ENCODE peak calls at places on chromosomes 7 and 10, in four cellular contexts. F is H9, Y is IMR-90, M is mesendoderm. C is an unnamed sample.
A peak's percentile ranks its signal among the peaks of the same experiment; 100 is the strongest.

GRCh38 chr7:98599886-98600285 is 17.2 kb upstream of the NPTX2 start:
- DNase-seq in F (no peak), Y (no peak), M (no peak), C (no peak)

GRCh38 chr7:1430056-1430845 is 29.0 kb downstream of the MICALL2 start:
- DNase-seq in F (no peak), Y (no peak), M (no peak), C (no peak)

GRCh38 chr10:79266092-79266491 is 81.2 kb upstream of the PPIF start:
- DNase-seq in F (no peak), Y (no peak), M (no peak), C (no peak)

GRCh38 chr10:132965411-132966057 is 23.2 kb upstream of the CFAP46 start:
- DNase-seq in F (no peak), Y (no peak), M (peak; percentile 7), C (no peak)

GRCh38 chr10:61903184-61903990 is 1.9 kb downstream of the ARID5B start:
- DNase-seq in F (peak; percentile 61), Y (peak; percentile 55), M (peak; percentile 81), C (peak; percentile 80)

GRCh38 chr7:106110885-106111670 is 1.0 kb downstream of the SYPL1 start:
- DNase-seq in F (no peak), Y (no peak), M (no peak), C (peak; percentile 69)

GRCh38 chr7:114026486-114027089 is 107.8 kb upstream of the PPP1R3A start:
- DNase-seq in F (no peak), Y (peak; percentile 52), M (peak; percentile 58), C (peak; percentile 58)

GRCh38 chr7:122055072-122055471 is 89.0 kb downstream of the AASS start:
- DNase-seq in F (no peak), Y (no peak), M (no peak), C (no peak)

GRCh38 chr7:126041472-126041871 is 1111.8 kb upstream of the POT1 start:
- DNase-seq in F (peak; percentile 47), Y (no peak), M (no peak), C (no peak)

GRCh38 chr7:3597243-3597642 is 296.2 kb downstream of the SDK1 start:
- DNase-seq in F (no peak), Y (no peak), M (no peak), C (no peak)

GRCh38 chr10:101840102-101840684 is 3.4 kb downstream of the KCNIP2 start:
- DNase-seq in F (peak; percentile 70), Y (no peak), M (peak; percentile 60), C (peak; percentile 15)

GRCh38 chr7:101898019-101898575 is 80.7 kb downstream of the CUX1 start:
- DNase-seq in F (no peak), Y (no peak), M (no peak), C (no peak)

GRCh38 chr10:99711129-99711719 is 20.7 kb downstream of the COX15 start:
- DNase-seq in F (no peak), Y (peak; percentile 80), M (peak; percentile 59), C (peak; percentile 65)

GRCh38 chr7:18535811-18536413 is 40.4 kb downstream of the HDAC9 start:
- DNase-seq in F (no peak), Y (no peak), M (no peak), C (no peak)

GRCh38 chr10:34814228-34815173 is 595 bp downstream of the PARD3 start:
- DNase-seq in F (peak; percentile 73), Y (peak; percentile 27), M (peak; percentile 72), C (peak; percentile 59)

GRCh38 chr10:46220872-46221538 is 65.8 kb upstream of the ANTXRL start:
- DNase-seq in F (peak; percentile 30), Y (no peak), M (peak; percentile 44), C (peak; percentile 10)

GRCh38 chr7:14158111-14158510 is 168.6 kb upstream of the ETV1 start:
- DNase-seq in F (no peak), Y (no peak), M (no peak), C (no peak)

GRCh38 chr10:123136221-123136805 is 543 bp downstream of the HMX3 start:
- DNase-seq in F (no peak), Y (no peak), M (no peak), C (no peak)

GRCh38 chr10:43809211-43809930 is 160.7 kb upstream of the ZNF32 start:
- DNase-seq in F (no peak), Y (peak; percentile 93), M (no peak), C (peak; percentile 86)

GRCh38 chr7:44765579-44766415 is 17.1 kb downstream of the ZMIZ2 start:
- DNase-seq in F (no peak), Y (no peak), M (no peak), C (no peak)

GRCh38 chr7:20797174-20798080 is 10.7 kb upstream of the SP8 start:
- DNase-seq in F (no peak), Y (no peak), M (peak; percentile 84), C (no peak)

GRCh38 chr7:127658979-127659378 is 7.0 kb downstream of the SND1 start:
- DNase-seq in F (no peak), Y (no peak), M (no peak), C (no peak)

GRCh38 chr10:52782554-52782953 is 10.0 kb upstream of the MBL2 start:
- DNase-seq in F (no peak), Y (no peak), M (no peak), C (no peak)

GRCh38 chr7:76310102-76310957 is 7.9 kb downstream of the HSPB1 start:
- DNase-seq in F (no peak), Y (no peak), M (no peak), C (no peak)

GRCh38 chr7:32941996-32942782 is 15.1 kb upstream of the FKBP9 start:
- DNase-seq in F (peak; percentile 45), Y (peak; percentile 32), M (peak; percentile 55), C (peak; percentile 63)

GRCh38 chr7:74256446-74257408 is 2.5 kb upstream of the RFC2 start:
- DNase-seq in F (no peak), Y (peak; percentile 59), M (no peak), C (peak; percentile 91)

GRCh38 chr10:106615081-106615480 is 549.4 kb downstream of the SORCS1 start:
- DNase-seq in F (no peak), Y (peak; percentile 83), M (peak; percentile 96), C (peak; percentile 28)

DNA sequence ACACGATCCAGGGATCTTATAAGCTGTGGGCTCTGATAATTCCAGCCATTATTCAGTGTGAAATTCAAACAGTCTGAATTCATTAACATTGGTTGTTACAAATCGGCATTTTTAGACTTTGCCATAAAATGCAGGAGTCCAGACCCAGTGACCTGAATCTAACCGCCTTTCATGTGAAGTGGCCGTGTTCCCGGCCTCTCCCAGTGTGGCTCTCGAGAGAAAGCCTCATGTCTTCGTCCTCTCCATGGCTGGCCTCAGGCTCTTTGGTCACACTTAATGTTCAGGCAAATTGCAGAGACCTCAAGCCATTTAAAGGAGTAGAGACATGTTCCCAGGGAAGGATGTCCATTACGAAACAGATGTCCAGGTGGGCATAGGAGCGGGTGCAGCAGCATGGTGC is 59.3 kb downstream of the CTBP2 start:
- DNase-seq in F (no peak), Y (no peak), M (no peak), C (no peak)
- H2BK5ac ChIP-seq in F (no peak overlapping the region), Y (no peak overlapping the region), M (no peak overlapping the region), C (no peak overlapping the region)

GRCh38 chr7:84722086-84722485 is 464.8 kb downstream of the SEMA3D start:
- DNase-seq in F (no peak), Y (peak; percentile 65), M (no peak), C (no peak)
- H2BK5ac ChIP-seq in F (no peak overlapping the region), Y (peak overlapping the region; percentile 46), M (no peak overlapping the region), C (no peak overlapping the region)

GRCh38 chr7:132453825-132454224 is 122.4 kb downstream of the PLXNA4 start:
- DNase-seq in F (no peak), Y (no peak), M (no peak), C (no peak)
- H2BK5ac ChIP-seq in F (no peak overlapping the region), Y (no peak overlapping the region), M (no peak overlapping the region), C (no peak overlapping the region)

GRCh38 chr10:17616403-17617030 is 657 bp downstream of the HACD1 start:
- DNase-seq in F (peak; percentile 78), Y (peak; percentile 47), M (peak; percentile 90), C (peak; percentile 72)
- H2BK5ac ChIP-seq in F (no peak overlapping the region), Y (peak overlapping the region; percentile 79), M (no peak overlapping the region), C (peak overlapping the region; percentile 97)

GRCh38 chr10:75464478-75465090 is 33.2 kb downstream of the LRMDA start:
- DNase-seq in F (no peak), Y (no peak), M (no peak), C (no peak)

GRCh38 chr10:75460059-75460458 is 28.6 kb downstream of the LRMDA start:
- DNase-seq in F (no peak), Y (no peak), M (no peak), C (no peak)

GRCh38 chr10:75465110-75465509 is 33.7 kb downstream of the LRMDA start:
- DNase-seq in F (no peak), Y (no peak), M (no peak), C (peak; percentile 19)

GRCh38 chr10:75462865-75463264 is 31.4 kb downstream of the LRMDA start:
- DNase-seq in F (peak; percentile 24), Y (no peak), M (no peak), C (no peak)

GRCh38 chr10:75461672-75462649 is 30.5 kb downstream of the LRMDA start:
- DNase-seq in F (peak; percentile 47), Y (no peak), M (no peak), C (no peak)
- H2BK5ac ChIP-seq in F (no peak overlapping the region), Y (no peak overlapping the region), M (no peak overlapping the region), C (no peak overlapping the region)

DNA sequence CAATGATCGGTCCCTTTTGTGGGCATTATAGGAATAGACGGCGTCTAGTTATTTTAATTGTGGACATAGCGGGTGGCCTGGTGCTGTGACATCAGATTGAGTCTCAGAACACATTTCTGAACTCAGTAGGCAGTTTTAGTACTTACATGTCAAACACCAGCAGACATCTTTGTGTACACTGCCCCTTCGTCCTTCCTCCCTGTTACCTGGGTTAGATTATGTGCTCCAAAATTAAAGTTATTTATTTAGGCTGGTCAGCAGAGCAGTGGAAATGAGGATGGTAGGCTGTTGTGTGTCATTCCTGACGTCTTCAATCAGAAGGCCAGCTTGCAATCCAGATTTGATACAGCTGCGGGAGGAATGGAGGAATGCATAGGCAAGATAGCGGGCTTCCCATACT is 3.7 kb downstream of the TCF7L2 start:
- DNase-seq in F (no peak), Y (peak; percentile 82), M (no peak), C (peak; percentile 65)
- H2BK5ac ChIP-seq in F (no peak overlapping the region), Y (peak overlapping the region; percentile 71), M (no peak overlapping the region), C (peak overlapping the region; percentile 80)

GRCh38 chr7:150385240-150385830 is 6.2 kb downstream of the ZNF775 start:
- DNase-seq in F (no peak), Y (no peak), M (no peak), C (no peak)
- H2BK5ac ChIP-seq in F (no peak overlapping the region), Y (no peak overlapping the region), M (no peak overlapping the region), C (no peak overlapping the region)

GRCh38 chr7:55964261-55964801 is at the start of gene NIPSNAP2:
- DNase-seq in F (peak; percentile 72), Y (peak; percentile 35), M (peak; percentile 66), C (peak; percentile 41)
- H2BK5ac ChIP-seq in F (no peak within 1 kb of the TSS), Y (peak within 1 kb of the TSS; percentile 31), M (peak within 1 kb of the TSS; percentile 45), C (peak within 1 kb of the TSS; percentile 50)

GRCh38 chr7:129098409-129099084 is 43.6 kb upstream of the TNPO3 start:
- DNase-seq in F (no peak), Y (no peak), M (no peak), C (no peak)
- H2BK5ac ChIP-seq in F (no peak overlapping the region), Y (no peak overlapping the region), M (no peak overlapping the region), C (no peak overlapping the region)

C was measured in mesenchymal stem cell.